ENCODE peak calls at places on chromosome 15, in six cellular contexts. One of them, this sample, is unnamed.

GRCh38 chr15:90851114-90851513 is 17.3 kb upstream of the FURIN start:
- DNase-seq in SK-N-SH: no peak
- DNase-seq in upper lobe of left lung: no peak
- DNase-seq in A549: no peak
- DNase-seq in K562: no peak
- DNase-seq in stomach: no peak
- DNase-seq in this sample: no peak

GRCh38 chr15:59553879-59554735 is 57.5 kb upstream of the GCNT3 start:
- DNase-seq in A549: peak; percentile 57
- DNase-seq in stomach: no peak
- DNase-seq in SK-N-SH: no peak
- DNase-seq in K562: no peak
- DNase-seq in upper lobe of left lung: no peak
- DNase-seq in this sample: peak; percentile 5

GRCh38 chr15:60412026-60412425 is 14.2 kb upstream of the ANXA2 start:
- DNase-seq in A549: no peak
- DNase-seq in upper lobe of left lung: no peak
- DNase-seq in SK-N-SH: no peak
- DNase-seq in stomach: no peak
- DNase-seq in K562: no peak
- DNase-seq in this sample: no peak

GRCh38 chr15:52760562-52760961 is 29.6 kb downstream of the ONECUT1 start:
- DNase-seq in SK-N-SH: no peak
- DNase-seq in K562: no peak
- DNase-seq in A549: no peak
- DNase-seq in upper lobe of left lung: no peak
- DNase-seq in stomach: no peak
- DNase-seq in this sample: no peak

GRCh38 chr15:35874260-35874905 is 328.4 kb upstream of the DPH6 start:
- DNase-seq in K562: no peak
- DNase-seq in A549: peak; percentile 22
- DNase-seq in upper lobe of left lung: no peak
- DNase-seq in SK-N-SH: no peak
- DNase-seq in stomach: no peak
- DNase-seq in this sample: no peak

GRCh38 chr15:69305204-69305931 is 6.7 kb downstream of the PAQR5 start:
- DNase-seq in stomach: no peak
- DNase-seq in SK-N-SH: no peak
- DNase-seq in upper lobe of left lung: peak; percentile 56
- DNase-seq in K562: peak; percentile 58
- DNase-seq in A549: peak; percentile 98
- DNase-seq in this sample: no peak

GRCh38 chr15:65258863-65259262 is 27.8 kb downstream of the PARP16 start:
- DNase-seq in SK-N-SH: no peak
- DNase-seq in stomach: no peak
- DNase-seq in A549: no peak
- DNase-seq in K562: no peak
- DNase-seq in upper lobe of left lung: no peak
- DNase-seq in this sample: peak; percentile 81

GRCh38 chr15:74365619-74366445 is 1.6 kb downstream of the CYP11A1 start:
- DNase-seq in upper lobe of left lung: peak; percentile 56
- DNase-seq in A549: no peak
- DNase-seq in stomach: no peak
- DNase-seq in SK-N-SH: no peak
- DNase-seq in K562: no peak
- DNase-seq in this sample: peak; percentile 81

GRCh38 chr15:80920271-80920699 is 69.3 kb downstream of the MESD start:
- DNase-seq in A549: no peak
- DNase-seq in K562: no peak
- DNase-seq in stomach: no peak
- DNase-seq in SK-N-SH: no peak
- DNase-seq in upper lobe of left lung: no peak
- DNase-seq in this sample: no peak

GRCh38 chr15:34039506-34040123 is 611 bp upstream of the AVEN start:
- DNase-seq in stomach: no peak
- DNase-seq in SK-N-SH: peak; percentile 22
- DNase-seq in upper lobe of left lung: no peak
- DNase-seq in K562: no peak
- DNase-seq in A549: no peak
- DNase-seq in this sample: no peak

GRCh38 chr15:73628976-73629854 is 4.0 kb downstream of the NPTN start:
- DNase-seq in K562: no peak
- DNase-seq in A549: no peak
- DNase-seq in upper lobe of left lung: no peak
- DNase-seq in stomach: no peak
- DNase-seq in SK-N-SH: peak; percentile 35
- DNase-seq in this sample: no peak

GRCh38 chr15:29778382-29778781 is 43.9 kb downstream of the TJP1 start:
- DNase-seq in K562: no peak
- DNase-seq in upper lobe of left lung: no peak
- DNase-seq in A549: no peak
- DNase-seq in SK-N-SH: no peak
- DNase-seq in stomach: no peak
- DNase-seq in this sample: no peak

GRCh38 chr15:79192462-79193036 is 90.0 kb upstream of the ANKRD34C start:
- DNase-seq in A549: no peak
- DNase-seq in upper lobe of left lung: no peak
- DNase-seq in K562: no peak
- DNase-seq in stomach: no peak
- DNase-seq in SK-N-SH: no peak
- DNase-seq in this sample: no peak

GRCh38 chr15:39179980-39180379 is 400.9 kb upstream of the THBS1 start:
- DNase-seq in SK-N-SH: no peak
- DNase-seq in upper lobe of left lung: no peak
- DNase-seq in stomach: no peak
- DNase-seq in A549: no peak
- DNase-seq in K562: no peak
- DNase-seq in this sample: no peak

GRCh38 chr15:87461621-87462020 is 794.9 kb downstream of the NTRK3 start:
- DNase-seq in upper lobe of left lung: no peak
- DNase-seq in K562: no peak
- DNase-seq in SK-N-SH: no peak
- DNase-seq in A549: no peak
- DNase-seq in stomach: no peak
- DNase-seq in this sample: no peak

GRCh38 chr15:74208901-74209559 is 6.4 kb upstream of the STRA6 start:
- DNase-seq in stomach: no peak
- DNase-seq in A549: no peak
- DNase-seq in K562: peak; percentile 54
- DNase-seq in SK-N-SH: no peak
- DNase-seq in upper lobe of left lung: no peak
- DNase-seq in this sample: no peak

GRCh38 chr15:62432702-62433398 is 267.8 kb upstream of the C2CD4B start:
- DNase-seq in K562: no peak
- DNase-seq in stomach: no peak
- DNase-seq in A549: no peak
- DNase-seq in upper lobe of left lung: no peak
- DNase-seq in SK-N-SH: no peak
- DNase-seq in this sample: no peak

GRCh38 chr15:59444980-59445500 is 7.1 kb downstream of the FAM81A start:
- DNase-seq in SK-N-SH: no peak
- DNase-seq in A549: no peak
- DNase-seq in upper lobe of left lung: no peak
- DNase-seq in K562: no peak
- DNase-seq in stomach: no peak
- DNase-seq in this sample: no peak

GRCh38 chr15:25243800-25244097 is 195.1 kb downstream of the UBE3A start:
- DNase-seq in A549: no peak
- DNase-seq in K562: no peak
- DNase-seq in SK-N-SH: no peak
- DNase-seq in stomach: no peak
- DNase-seq in upper lobe of left lung: peak; percentile 8
- DNase-seq in this sample: no peak

GRCh38 chr15:32838820-32839219 is 121.0 kb downstream of the GREM1 start:
- DNase-seq in upper lobe of left lung: no peak
- DNase-seq in A549: peak; percentile 29
- DNase-seq in stomach: no peak
- DNase-seq in SK-N-SH: no peak
- DNase-seq in K562: no peak
- DNase-seq in this sample: no peak

GRCh38 chr15:88707766-88708165 is 69.0 kb downstream of the ISG20 start:
- DNase-seq in stomach: no peak
- DNase-seq in A549: no peak
- DNase-seq in K562: no peak
- DNase-seq in SK-N-SH: no peak
- DNase-seq in upper lobe of left lung: no peak
- DNase-seq in this sample: no peak

GRCh38 chr15:90191795-90192494 is 9.2 kb upstream of the SEMA4B start:
- DNase-seq in K562: peak; percentile 80
- DNase-seq in SK-N-SH: peak; percentile 92
- DNase-seq in upper lobe of left lung: peak; percentile 72
- DNase-seq in stomach: peak; percentile 85
- DNase-seq in A549: no peak
- DNase-seq in this sample: peak; percentile 95

GRCh38 chr15:85149460-85150129 is 167.9 kb downstream of the PDE8A start:
- DNase-seq in upper lobe of left lung: no peak
- DNase-seq in SK-N-SH: no peak
- DNase-seq in stomach: no peak
- DNase-seq in K562: no peak
- DNase-seq in A549: no peak
- DNase-seq in this sample: no peak

GRCh38 chr15:38863381-38863780 is 298.8 kb upstream of the RASGRP1 start:
- DNase-seq in A549: no peak
- DNase-seq in K562: no peak
- DNase-seq in stomach: no peak
- DNase-seq in SK-N-SH: no peak
- DNase-seq in upper lobe of left lung: no peak
- DNase-seq in this sample: no peak

GRCh38 chr15:90419738-90420487 is 31.9 kb downstream of the IQGAP1 start:
- DNase-seq in K562: no peak
- DNase-seq in stomach: no peak
- DNase-seq in A549: peak; percentile 58
- DNase-seq in upper lobe of left lung: no peak
- DNase-seq in SK-N-SH: no peak
- DNase-seq in this sample: no peak

GRCh38 chr15:25883860-25884259 is 20.7 kb upstream of the ATP10A start:
- DNase-seq in A549: peak; percentile 46
- DNase-seq in K562: no peak
- DNase-seq in upper lobe of left lung: no peak
- DNase-seq in stomach: no peak
- DNase-seq in SK-N-SH: no peak
- DNase-seq in this sample: no peak

GRCh38 chr15:77507911-77508310 is 87.2 kb downstream of the HMG20A start:
- DNase-seq in stomach: peak; percentile 57
- DNase-seq in upper lobe of left lung: no peak
- DNase-seq in SK-N-SH: no peak
- DNase-seq in A549: no peak
- DNase-seq in K562: no peak
- DNase-seq in this sample: peak; percentile 60

GRCh38 chr15:22939652-22940061 is 40.5 kb downstream of the CYFIP1 start:
- DNase-seq in stomach: no peak
- DNase-seq in SK-N-SH: no peak
- DNase-seq in upper lobe of left lung: no peak
- DNase-seq in K562: no peak
- DNase-seq in A549: no peak
- DNase-seq in this sample: no peak

DNA sequence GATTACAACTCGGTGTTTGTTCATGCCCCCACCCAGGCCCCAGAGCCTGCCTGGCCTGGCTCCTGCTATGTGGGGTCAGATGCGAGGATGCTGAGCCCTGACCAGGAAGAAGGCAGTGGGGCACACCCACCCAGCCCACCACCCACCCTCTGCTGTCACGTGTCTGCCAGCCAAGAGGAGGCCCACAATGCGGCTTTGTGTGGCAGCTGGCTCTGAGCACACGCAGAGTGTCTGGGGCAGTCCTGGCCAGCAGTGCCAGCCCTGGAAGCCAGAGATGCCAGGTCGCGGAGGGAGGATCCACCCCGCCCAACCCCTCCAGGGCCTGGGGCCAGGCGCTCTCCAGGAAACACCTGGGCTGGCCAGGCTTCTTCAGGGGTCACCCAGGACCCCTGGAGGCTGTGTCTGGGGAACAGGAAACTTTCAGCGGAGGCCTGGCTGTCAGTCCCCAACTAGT is 26.4 kb upstream of the KLF13 start:
- DNase-seq in stomach: no peak
- DNase-seq in upper lobe of left lung: no peak
- DNase-seq in K562: no peak
- DNase-seq in A549: no peak
- DNase-seq in SK-N-SH: peak; percentile 72
- DNase-seq in this sample: peak; percentile 63
- TF ChIP-seq EP300 in stomach: no peak
- TF ChIP-seq EP300 in upper lobe of left lung: no peak
- TF ChIP-seq EP300 in K562: no peak
- TF ChIP-seq EP300 in A549: no peak
- TF ChIP-seq EP300 in SK-N-SH: peak; percentile 49
- TF ChIP-seq EP300 in this sample: no peak

GRCh38 chr15:94008101-94009080 is 223.0 kb upstream of the MCTP2 start:
- DNase-seq in stomach: no peak
- DNase-seq in SK-N-SH: no peak
- DNase-seq in upper lobe of left lung: no peak
- DNase-seq in A549: no peak
- DNase-seq in K562: no peak
- DNase-seq in this sample: no peak
- TF ChIP-seq EP300 in stomach: no peak
- TF ChIP-seq EP300 in SK-N-SH: no peak
- TF ChIP-seq EP300 in upper lobe of left lung: no peak
- TF ChIP-seq EP300 in A549: no peak
- TF ChIP-seq EP300 in K562: no peak
- TF ChIP-seq EP300 in this sample: no peak

DNA sequence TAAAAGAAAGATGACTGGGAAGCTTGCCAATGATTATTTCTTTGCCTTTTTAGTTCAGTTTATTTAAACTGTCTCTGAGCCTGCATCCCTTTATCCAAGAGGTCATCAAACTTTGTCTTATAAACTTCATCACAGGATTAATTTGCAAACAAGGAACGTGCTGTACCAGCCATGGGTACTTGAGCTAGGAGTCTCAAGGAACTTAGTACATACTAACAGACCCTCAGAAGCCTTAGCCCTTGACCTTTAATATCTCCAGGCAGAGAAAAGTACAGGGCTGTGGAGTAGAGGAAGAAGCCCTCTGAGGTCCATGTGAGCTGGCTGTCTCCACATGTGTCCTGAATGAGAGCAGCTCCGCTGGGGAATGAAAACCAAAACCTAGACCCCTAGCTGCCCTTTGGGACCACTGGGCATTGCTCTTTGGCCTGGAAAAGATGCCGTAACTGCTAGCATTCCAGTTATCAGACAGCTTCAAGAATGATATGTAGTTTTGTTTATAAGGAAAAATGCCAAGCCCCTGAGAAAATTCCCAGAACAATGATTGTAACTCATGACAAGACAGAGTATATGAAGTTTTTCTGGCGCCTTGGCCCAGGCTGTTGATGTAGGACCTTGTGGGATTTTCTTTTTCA is 92.1 kb downstream of the ASB7 start:
- DNase-seq in K562: no peak
- DNase-seq in stomach: no peak
- DNase-seq in A549: no peak
- DNase-seq in SK-N-SH: no peak
- DNase-seq in upper lobe of left lung: no peak
- DNase-seq in this sample: peak; percentile 61
- TF ChIP-seq EP300 in K562: no peak
- TF ChIP-seq EP300 in stomach: no peak
- TF ChIP-seq EP300 in A549: no peak
- TF ChIP-seq EP300 in SK-N-SH: no peak
- TF ChIP-seq EP300 in upper lobe of left lung: no peak
- TF ChIP-seq EP300 in this sample: peak; percentile 63

GRCh38 chr15:41621200-41622193 is 38.7 kb upstream of the MGA start:
- DNase-seq in K562: no peak
- DNase-seq in upper lobe of left lung: peak; percentile 70
- DNase-seq in stomach: peak; percentile 79
- DNase-seq in SK-N-SH: peak; percentile 96
- DNase-seq in A549: peak; percentile 89
- DNase-seq in this sample: peak; percentile 92
- TF ChIP-seq EP300 in K562: no peak
- TF ChIP-seq EP300 in upper lobe of left lung: no peak
- TF ChIP-seq EP300 in stomach: no peak
- TF ChIP-seq EP300 in SK-N-SH: no peak
- TF ChIP-seq EP300 in A549: no peak
- TF ChIP-seq EP300 in this sample: no peak